ENCODE peak calls at places on chromosomes 6 and 20, in eight cellular contexts. U is naive thymus-derived CD8-positive, alpha-beta T cell; Z is CD14-positive monocyte; F is AG04449; Y is activated naive CD8-positive, alpha-beta T cell treated with anti-CD3 and anti-CD28 coated beads, Interleukin-2, amount 50 U/mL, for 24 hours; T is cardiac muscle cell; B is HS-5; A is activated naive CD4-positive, alpha-beta T cell treated with anti-CD3 and anti-CD28 coated beads for 36 hours. D is an unnamed sample.
A peak's percentile ranks its signal among the peaks of the same experiment; 100 is the strongest.

GRCh38 chr6:169539176-169539897 is 162.5 kb downstream of the WDR27 start:
- DNase-seq in A (no peak), F (no peak), U (no peak), T (no peak), Z (no peak), Y (no peak), B (no peak), D (no peak)

GRCh38 chr6:38078671-38079070 is 259.1 kb downstream of the ZFAND3 start:
- DNase-seq in B (no peak), T (no peak), U (no peak), F (no peak), A (no peak), Y (no peak), Z (no peak), D (no peak)

GRCh38 chr6:15260099-15260821 is 14.4 kb downstream of the JARID2 start:
- DNase-seq in F (no peak), Z (no peak), T (no peak), B (peak; percentile 75), A (no peak), Y (no peak), U (no peak), D (peak; percentile 46)

GRCh38 chr6:7214400-7214940 is 98.5 kb downstream of the SSR1 start:
- DNase-seq in U (no peak), F (no peak), A (no peak), T (no peak), B (no peak), Y (no peak), Z (no peak), D (no peak)

GRCh38 chr20:37943033-37943432 is 40.1 kb downstream of the VSTM2L start:
- DNase-seq in U (no peak), Y (no peak), Z (no peak), A (no peak), B (no peak), F (no peak), T (no peak), D (no peak)

GRCh38 chr20:51365670-51366069 is 176.8 kb downstream of the NFATC2 start:
- DNase-seq in A (no peak), T (no peak), F (peak; percentile 82), Z (no peak), U (no peak), Y (no peak), B (peak; percentile 100), D (no peak)

GRCh38 chr20:64024141-64024990 is 11.6 kb upstream of the C20orf204 start:
- DNase-seq in F (no peak), Z (no peak), B (no peak), Y (no peak), A (no peak), U (no peak), T (no peak), D (no peak)

GRCh38 chr20:1375515-1375914 is 17.3 kb downstream of the FKBP1A start:
- DNase-seq in F (peak; percentile 45), A (no peak), B (peak; percentile 57), U (no peak), Y (no peak), T (no peak), Z (no peak), D (no peak)

GRCh38 chr6:17469006-17469972 is 75.9 kb downstream of the CAP2 start:
- DNase-seq in U (no peak), Z (no peak), Y (no peak), A (no peak), B (no peak), T (no peak), F (no peak), D (no peak)

GRCh38 chr6:53744321-53744720 is 50.5 kb upstream of the LRRC1 start:
- DNase-seq in Z (no peak), F (no peak), U (no peak), B (no peak), T (no peak), Y (no peak), A (no peak), D (no peak)

GRCh38 chr20:23136893-23137745 is 51.0 kb upstream of the CD93 start:
- DNase-seq in Y (no peak), F (no peak), B (no peak), U (no peak), Z (no peak), A (no peak), T (no peak), D (no peak)

GRCh38 chr20:44027686-44028340 is 113.2 kb downstream of the TOX2 start:
- DNase-seq in F (no peak), U (no peak), B (no peak), A (no peak), Z (no peak), Y (no peak), T (no peak), D (no peak)